ENCODE peak calls at places on chromosome X, in five cellular contexts. One of them, this sample, is unnamed.

GRCh38 chrX:152632445-152633097 is 5.1 kb upstream of the GABRQ start:
- DNase-seq in aorta: no peak
- DNase-seq in RCC 7860: peak
- DNase-seq in right atrium auricular region: no peak
- DNase-seq in NCI-H748 treated with DMSO at 0.1 percent for 48 hours: peak
- DNase-seq in this sample: peak

GRCh38 chrX:127459784-127460183 is 592.4 kb downstream of the ACTRT1 start:
- DNase-seq in aorta: no peak
- DNase-seq in RCC 7860: no peak
- DNase-seq in right atrium auricular region: no peak
- DNase-seq in NCI-H748 treated with DMSO at 0.1 percent for 48 hours: no peak
- DNase-seq in this sample: no peak

GRCh38 chrX:153522259-153522658 is 4.8 kb downstream of the ATP2B3 start:
- DNase-seq in aorta: no peak
- DNase-seq in RCC 7860: no peak
- DNase-seq in right atrium auricular region: no peak
- DNase-seq in NCI-H748 treated with DMSO at 0.1 percent for 48 hours: no peak
- DNase-seq in this sample: no peak

GRCh38 chrX:38800981-38801845 is at the start of gene MID1IP1:
- DNase-seq in aorta: peak
- DNase-seq in RCC 7860: no peak
- DNase-seq in right atrium auricular region: peak
- DNase-seq in NCI-H748 treated with DMSO at 0.1 percent for 48 hours: peak
- DNase-seq in this sample: peak

GRCh38 chrX:31356501-31357263 is 284.8 kb upstream of the FTHL17 start:
- DNase-seq in aorta: no peak
- DNase-seq in RCC 7860: no peak
- DNase-seq in right atrium auricular region: no peak
- DNase-seq in NCI-H748 treated with DMSO at 0.1 percent for 48 hours: no peak
- DNase-seq in this sample: no peak

GRCh38 chrX:23331701-23332100 is 2.9 kb upstream of the PTCHD1 start:
- DNase-seq in aorta: no peak
- DNase-seq in RCC 7860: no peak
- DNase-seq in right atrium auricular region: no peak
- DNase-seq in NCI-H748 treated with DMSO at 0.1 percent for 48 hours: no peak
- DNase-seq in this sample: no peak

GRCh38 chrX:1239681-1240142 is 27.3 kb upstream of the CRLF2 start:
- DNase-seq in aorta: peak
- DNase-seq in RCC 7860: no peak
- DNase-seq in right atrium auricular region: peak
- DNase-seq in NCI-H748 treated with DMSO at 0.1 percent for 48 hours: no peak
- DNase-seq in this sample: no peak

GRCh38 chrX:9464435-9465371 is at the start of gene TBL1X:
- DNase-seq in aorta: peak
- DNase-seq in RCC 7860: peak
- DNase-seq in right atrium auricular region: no peak
- DNase-seq in NCI-H748 treated with DMSO at 0.1 percent for 48 hours: no peak
- DNase-seq in this sample: no peak

GRCh38 chrX:130085551-130085986 is 24.7 kb downstream of the ELF4 start:
- DNase-seq in aorta: no peak
- DNase-seq in RCC 7860: no peak
- DNase-seq in right atrium auricular region: no peak
- DNase-seq in NCI-H748 treated with DMSO at 0.1 percent for 48 hours: no peak
- DNase-seq in this sample: no peak

GRCh38 chrX:12978205-12979010 is 3.5 kb downstream of the TMSB4X start:
- DNase-seq in aorta: no peak
- DNase-seq in RCC 7860: peak
- DNase-seq in right atrium auricular region: peak
- DNase-seq in NCI-H748 treated with DMSO at 0.1 percent for 48 hours: peak
- DNase-seq in this sample: no peak

GRCh38 chrX:40485973-40486372 is 94.8 kb upstream of the ATP6AP2 start:
- DNase-seq in aorta: no peak
- DNase-seq in RCC 7860: no peak
- DNase-seq in right atrium auricular region: no peak
- DNase-seq in NCI-H748 treated with DMSO at 0.1 percent for 48 hours: no peak
- DNase-seq in this sample: no peak

GRCh38 chrX:115023139-115023538 is 5.7 kb upstream of the IL13RA2 start:
- DNase-seq in aorta: no peak
- DNase-seq in RCC 7860: peak
- DNase-seq in right atrium auricular region: no peak
- DNase-seq in NCI-H748 treated with DMSO at 0.1 percent for 48 hours: no peak
- DNase-seq in this sample: no peak

GRCh38 chrX:85503258-85504158 is 124.0 kb upstream of the POF1B start:
- DNase-seq in aorta: no peak
- DNase-seq in RCC 7860: no peak
- DNase-seq in right atrium auricular region: no peak
- DNase-seq in NCI-H748 treated with DMSO at 0.1 percent for 48 hours: peak
- DNase-seq in this sample: no peak

GRCh38 chrX:124719060-124719459 is 372.7 kb downstream of the SH2D1A start:
- DNase-seq in aorta: no peak
- DNase-seq in RCC 7860: no peak
- DNase-seq in right atrium auricular region: no peak
- DNase-seq in NCI-H748 treated with DMSO at 0.1 percent for 48 hours: peak
- DNase-seq in this sample: no peak

GRCh38 chrX:131763674-131764073 is 219.8 kb downstream of the OR13H1 start:
- DNase-seq in aorta: no peak
- DNase-seq in RCC 7860: no peak
- DNase-seq in right atrium auricular region: peak
- DNase-seq in NCI-H748 treated with DMSO at 0.1 percent for 48 hours: no peak
- DNase-seq in this sample: no peak

GRCh38 chrX:10579018-10579752 is 41.2 kb downstream of the MID1 start:
- DNase-seq in aorta: no peak
- DNase-seq in RCC 7860: peak
- DNase-seq in right atrium auricular region: no peak
- DNase-seq in NCI-H748 treated with DMSO at 0.1 percent for 48 hours: peak
- DNase-seq in this sample: no peak

GRCh38 chrX:153876112-153876491 is 9.9 kb downstream of the L1CAM start:
- DNase-seq in aorta: no peak
- DNase-seq in RCC 7860: no peak
- DNase-seq in right atrium auricular region: no peak
- DNase-seq in NCI-H748 treated with DMSO at 0.1 percent for 48 hours: peak
- DNase-seq in this sample: no peak

GRCh38 chrX:119690921-119691716 is 1.8 kb downstream of the SEPTIN6 start:
- DNase-seq in aorta: no peak
- DNase-seq in RCC 7860: no peak
- DNase-seq in right atrium auricular region: no peak
- DNase-seq in NCI-H748 treated with DMSO at 0.1 percent for 48 hours: no peak
- DNase-seq in this sample: peak

GRCh38 chrX:3184176-3184930 is 143.1 kb downstream of the ARSF start:
- DNase-seq in aorta: no peak
- DNase-seq in RCC 7860: no peak
- DNase-seq in right atrium auricular region: no peak
- DNase-seq in NCI-H748 treated with DMSO at 0.1 percent for 48 hours: no peak
- DNase-seq in this sample: no peak

GRCh38 chrX:153957224-153957623 is 12.8 kb upstream of the RENBP start:
- DNase-seq in aorta: no peak
- DNase-seq in RCC 7860: no peak
- DNase-seq in right atrium auricular region: no peak
- DNase-seq in NCI-H748 treated with DMSO at 0.1 percent for 48 hours: no peak
- DNase-seq in this sample: no peak